ENCODE peak calls at places on chromosomes 7 and 10, in ten cellular contexts. L is CD4-positive, CD25-positive, alpha-beta regulatory T cell; C is AG04450; O is aorta; P is cardiac muscle cell; M is left ventricle myocardium inferior; D is H7; H is kidney epithelial cell; E is tibial artery; K is ovary. X is an unnamed sample. For H3K27me3, the result is how much of the 10 kb centered on the place peaks cover.

GRCh38 chr7:74284781-74285259 is 4.4 kb upstream of the CLIP2 start:
- DNase-seq in L (no peak), C (no peak), O (no peak), P (no peak), M (no peak), D (peak), H (no peak), E (no peak), K (no peak), X (no peak)

GRCh38 chr10:124223711-124224085 is 130.3 kb upstream of the CHST15 start:
- DNase-seq in L (peak), C (no peak), O (no peak), P (no peak), M (no peak), D (no peak), H (no peak), E (no peak), K (no peak), X (no peak)

GRCh38 chr10:101536800-101537199 is 51.3 kb downstream of the POLL start:
- DNase-seq in L (peak), C (no peak), O (no peak), P (peak), M (no peak), D (peak), H (no peak), E (no peak), K (no peak), X (no peak)

GRCh38 chr10:35735412-35735811 is 93.3 kb upstream of the FZD8 start:
- DNase-seq in L (no peak), C (no peak), O (no peak), P (peak), M (no peak), D (no peak), H (peak), E (no peak), K (no peak), X (no peak)

GRCh38 chr7:114422478-114423217 is 8.0 kb downstream of the FOXP2 start:
- DNase-seq in L (no peak), C (no peak), O (no peak), P (no peak), M (no peak), D (no peak), H (no peak), E (no peak), K (no peak), X (no peak)

GRCh38 chr7:88589915-88590314 is 169.6 kb upstream of the ZNF804B start:
- DNase-seq in L (no peak), C (no peak), O (no peak), P (no peak), M (no peak), D (no peak), H (no peak), E (no peak), K (no peak), X (peak)

GRCh38 chr10:52573347-52573746 is 199.2 kb downstream of the MBL2 start:
- DNase-seq in L (no peak), C (no peak), O (no peak), P (no peak), M (no peak), D (no peak), H (no peak), E (no peak), K (no peak), X (no peak)

GRCh38 chr7:1059200-1060091 is 15.1 kb downstream of the GPR146 start:
- DNase-seq in L (no peak), C (no peak), O (no peak), P (peak), M (no peak), D (peak), H (no peak), E (no peak), K (no peak), X (no peak)

GRCh38 chr7:20219446-20220292 is 2.5 kb upstream of the MACC1 start:
- DNase-seq in L (no peak), C (peak), O (peak), P (peak), M (peak), D (no peak), H (peak), E (peak), K (no peak), X (peak)

GRCh38 chr7:55423277-55423711 is 58.2 kb downstream of the LANCL2 start:
- DNase-seq in L (no peak), C (no peak), O (no peak), P (peak), M (no peak), D (peak), H (no peak), E (no peak), K (no peak), X (no peak)

GRCh38 chr7:131625817-131626372 is 69.5 kb upstream of the PODXL start:
- DNase-seq in L (no peak), C (peak), O (no peak), P (peak), M (peak), D (peak), H (peak), E (no peak), K (no peak), X (peak)

GRCh38 chr7:105885386-105886111 is 9.2 kb upstream of the ATXN7L1 start:
- DNase-seq in L (no peak), C (no peak), O (no peak), P (peak), M (no peak), D (no peak), H (no peak), E (no peak), K (peak), X (no peak)

GRCh38 chr7:44980393-44981034 is 1.7 kb upstream of the MYO1G start:
- DNase-seq in L (peak), C (no peak), O (peak), P (peak), M (no peak), D (peak), H (no peak), E (peak), K (no peak), X (no peak)

GRCh38 chr10:34648507-34648906 is 166.6 kb downstream of the PARD3 start:
- DNase-seq in L (no peak), C (no peak), O (no peak), P (no peak), M (no peak), D (no peak), H (no peak), E (no peak), K (no peak), X (no peak)

GRCh38 chr7:127673902-127674301 is 21.9 kb downstream of the SND1 start:
- DNase-seq in L (no peak), C (no peak), O (no peak), P (no peak), M (no peak), D (no peak), H (no peak), E (no peak), K (no peak), X (no peak)

GRCh38 chr10:33655165-33655815 is 320.8 kb upstream of the NRP1 start:
- DNase-seq in L (no peak), C (no peak), O (no peak), P (no peak), M (no peak), D (no peak), H (no peak), E (no peak), K (no peak), X (no peak)

GRCh38 chr7:141073641-141074161 is at the start of gene TMEM178B:
- DNase-seq in L (no peak), C (no peak), O (no peak), P (no peak), M (no peak), D (peak), H (no peak), E (no peak), K (no peak), X (no peak)

GRCh38 chr10:127293640-127294039 is 97.2 kb upstream of the INSYN2A start:
- DNase-seq in L (peak), C (no peak), O (no peak), P (no peak), M (no peak), D (no peak), H (no peak), E (no peak), K (no peak), X (no peak)

GRCh38 chr7:107234436-107234835 is 65.6 kb downstream of the HBP1 start:
- DNase-seq in L (no peak), C (no peak), O (no peak), P (no peak), M (no peak), D (peak), H (no peak), E (no peak), K (no peak), X (no peak)

GRCh38 chr7:46705416-46706255 is 784.6 kb upstream of the IGFBP3 start:
- DNase-seq in L (no peak), C (peak), O (no peak), P (peak), M (no peak), D (no peak), H (no peak), E (no peak), K (no peak), X (no peak)

GRCh38 chr10:84825330-84825729 is 496.9 kb downstream of the CCSER2 start:
- DNase-seq in L (no peak), C (no peak), O (no peak), P (peak), M (peak), D (no peak), H (peak), E (no peak), K (no peak), X (no peak)

GRCh38 chr7:30705008-30705407 is 22.8 kb upstream of the CRHR2 start:
- DNase-seq in L (no peak), C (no peak), O (peak), P (no peak), M (no peak), D (peak), H (no peak), E (no peak), K (no peak), X (peak)

GRCh38 chr7:91090684-91091083 is 173.5 kb upstream of the FZD1 start:
- DNase-seq in L (no peak), C (no peak), O (no peak), P (no peak), M (no peak), D (no peak), H (no peak), E (no peak), K (no peak), X (no peak)

GRCh38 chr7:1344981-1345701 is 112.5 kb downstream of the UNCX start:
- DNase-seq in L (no peak), C (no peak), O (peak), P (no peak), M (no peak), D (no peak), H (no peak), E (no peak), K (no peak), X (no peak)

GRCh38 chr10:61289813-61290212 is 163.4 kb downstream of the TMEM26 start:
- DNase-seq in L (no peak), C (no peak), O (no peak), P (no peak), M (no peak), D (no peak), H (no peak), E (no peak), K (no peak), X (no peak)

GRCh38 chr10:75407296-75407715 is 5.7 kb upstream of the ZNF503 start:
- DNase-seq in L (no peak), C (no peak), O (no peak), P (no peak), M (no peak), D (peak), H (no peak), E (no peak), K (peak), X (no peak)

GRCh38 chr10:75410135-75410787 is 8.7 kb upstream of the ZNF503 start:
- DNase-seq in L (no peak), C (no peak), O (no peak), P (no peak), M (peak), D (peak), H (no peak), E (no peak), K (peak), X (no peak)

GRCh38 chr10:75408512-75408881 is 6.9 kb upstream of the ZNF503 start:
- DNase-seq in L (no peak), C (no peak), O (no peak), P (no peak), M (peak), D (peak), H (no peak), E (no peak), K (peak), X (no peak)

GRCh38 chr10:75407716-75408511 is 6.3 kb upstream of the ZNF503 start:
- DNase-seq in L (no peak), C (no peak), O (peak), P (peak), M (peak), D (peak), H (no peak), E (peak), K (peak), X (peak)

DNA sequence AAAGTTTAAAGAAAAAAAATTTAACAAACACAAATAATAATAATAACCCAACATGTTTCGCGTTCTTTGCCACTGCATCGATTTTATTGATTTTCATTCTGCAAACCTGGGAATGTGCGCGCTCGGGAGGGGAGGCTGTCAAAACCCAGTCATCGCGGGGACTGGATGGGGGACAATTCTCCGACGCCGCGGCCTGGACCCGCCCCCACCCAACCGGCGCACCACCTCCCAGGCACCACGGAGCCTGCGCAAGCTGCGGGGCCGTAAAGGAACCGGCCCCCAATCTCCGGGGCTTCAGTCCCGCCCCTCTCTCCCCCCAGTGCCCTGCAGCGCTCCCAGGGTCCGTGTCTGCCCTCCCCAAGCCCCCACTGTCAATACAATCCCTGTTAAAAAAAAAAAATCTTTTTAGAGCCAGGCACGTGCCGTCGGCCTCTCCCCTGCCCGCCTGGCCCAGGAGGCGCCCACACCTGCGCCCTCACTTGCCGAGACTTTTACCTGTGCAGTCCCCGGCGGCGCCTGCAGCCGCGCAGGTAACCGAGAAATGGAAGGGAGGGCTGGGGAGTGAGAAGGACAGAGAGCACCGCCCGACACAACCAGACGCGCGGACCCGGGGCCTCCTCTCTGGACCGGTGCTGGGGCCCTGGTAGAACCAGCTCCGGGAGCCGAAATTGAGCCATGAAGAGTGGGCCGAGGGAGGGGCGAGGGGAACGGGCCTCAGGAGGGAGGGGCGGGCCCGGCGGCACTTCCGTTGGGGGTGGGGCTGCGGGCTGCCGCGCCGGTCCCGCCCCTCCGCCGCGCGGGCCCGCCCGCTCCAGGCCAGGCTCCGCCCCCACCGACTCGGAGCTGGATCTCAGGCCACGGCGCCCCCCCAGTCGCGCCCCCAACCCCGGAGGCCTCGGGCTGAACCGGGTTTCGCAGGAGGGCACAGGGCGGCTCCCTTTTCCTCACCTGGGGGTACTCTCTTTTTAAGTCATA is 7.6 kb upstream of the ZNF503 start:
- DNase-seq in L (no peak), C (no peak), O (peak), P (peak), M (peak), D (peak), H (no peak), E (peak), K (peak), X (peak)
- H3K27me3 ChIP-seq in L (under half), C (half or more), O (under half), P (half or more), M (under half), D (half or more), H (under half), E (under half), K (under half), X (under half)

DNA sequence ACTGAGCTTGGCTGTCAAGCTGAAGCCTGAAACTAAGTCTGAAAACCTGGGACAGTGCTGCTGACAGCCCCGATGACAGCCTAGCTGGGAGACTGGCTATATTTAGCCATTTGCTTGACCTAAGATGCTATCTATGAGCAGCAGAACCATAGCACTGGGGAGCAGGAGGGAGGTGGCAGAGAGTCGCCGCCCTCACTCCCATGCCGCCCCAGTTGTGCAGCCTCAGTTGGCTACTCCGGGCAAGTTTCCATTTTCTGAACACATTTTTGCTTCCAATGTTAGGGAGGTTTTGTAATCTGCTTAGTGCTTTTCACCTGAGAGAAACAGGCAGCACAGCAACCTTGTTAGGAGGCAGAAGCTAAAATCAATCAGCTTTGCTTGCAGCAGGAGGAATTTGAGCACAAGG is 20.5 kb upstream of the C10orf71 start:
- DNase-seq in L (no peak), C (no peak), O (no peak), P (no peak), M (no peak), D (no peak), H (no peak), E (no peak), K (no peak), X (no peak)
- H3K27me3 ChIP-seq in L (under half), C (under half), O (under half), P (under half), M (under half), D (under half), H (under half), E (under half), K (under half), X (half or more)

GRCh38 chr10:98364432-98365102 is 50.4 kb downstream of the PYROXD2 start:
- DNase-seq in L (no peak), C (no peak), O (no peak), P (no peak), M (no peak), D (no peak), H (no peak), E (no peak), K (no peak), X (no peak)

GRCh38 chr10:98357208-98357836 is 57.7 kb downstream of the PYROXD2 start:
- DNase-seq in L (no peak), C (peak), O (no peak), P (peak), M (no peak), D (no peak), H (no peak), E (no peak), K (no peak), X (no peak)

GRCh38 chr10:98363188-98363587 is 51.8 kb downstream of the PYROXD2 start:
- DNase-seq in L (no peak), C (no peak), O (no peak), P (no peak), M (no peak), D (no peak), H (no peak), E (no peak), K (no peak), X (peak)

GRCh38 chr10:98361636-98362035 is 53.3 kb downstream of the PYROXD2 start:
- DNase-seq in L (no peak), C (no peak), O (no peak), P (no peak), M (no peak), D (no peak), H (no peak), E (no peak), K (no peak), X (no peak)

GRCh38 chr10:98361131-98361633 is 53.8 kb downstream of the PYROXD2 start:
- DNase-seq in L (no peak), C (peak), O (peak), P (peak), M (peak), D (peak), H (peak), E (peak), K (peak), X (peak)
- H3K27me3 ChIP-seq in L (under half), C (under half), O (under half), P (under half), M (under half), D (under half), H (under half), E (under half), K (under half), X (under half)

GRCh38 chr10:133041101-133041500 is 46.6 kb upstream of the ADGRA1 start:
- DNase-seq in L (no peak), C (no peak), O (no peak), P (no peak), M (no peak), D (no peak), H (no peak), E (no peak), K (no peak), X (no peak)

GRCh38 chr10:133035952-133036351 is 51.8 kb upstream of the ADGRA1 start:
- DNase-seq in L (no peak), C (no peak), O (no peak), P (no peak), M (no peak), D (no peak), H (no peak), E (no peak), K (no peak), X (no peak)

GRCh38 chr10:133039107-133039822 is 48.5 kb upstream of the ADGRA1 start:
- DNase-seq in L (no peak), C (no peak), O (no peak), P (no peak), M (no peak), D (peak), H (no peak), E (no peak), K (no peak), X (no peak)

GRCh38 chr10:133039823-133040704 is 47.7 kb upstream of the ADGRA1 start:
- DNase-seq in L (no peak), C (no peak), O (no peak), P (no peak), M (no peak), D (no peak), H (no peak), E (no peak), K (no peak), X (no peak)

DNA sequence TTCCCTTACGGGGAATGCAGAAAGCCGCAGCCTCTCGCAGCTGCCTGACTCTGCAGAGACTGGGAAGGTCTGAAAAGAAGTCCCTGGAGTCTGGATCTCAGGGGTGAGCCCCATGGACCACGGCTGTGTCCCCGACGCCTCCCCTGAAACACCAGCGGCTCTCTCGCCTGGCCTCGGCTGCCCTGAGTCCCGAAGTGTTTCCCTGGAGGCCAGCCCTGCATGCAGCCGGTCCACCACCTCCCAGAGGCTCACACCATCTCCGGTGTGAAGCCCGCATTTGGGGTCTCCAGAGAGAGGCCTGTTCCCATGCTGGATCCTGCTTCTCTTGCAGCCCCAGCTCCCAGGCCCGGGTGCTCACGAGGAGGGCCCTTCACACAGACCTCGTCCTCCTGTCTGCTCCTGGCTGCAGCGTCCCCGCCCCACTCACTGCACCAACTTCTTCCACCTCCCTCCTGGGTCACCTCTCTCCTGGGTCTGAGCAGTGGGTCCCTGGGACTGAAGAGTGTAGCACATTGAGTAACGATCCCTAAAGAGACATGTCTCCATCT is 49.4 kb upstream of the ADGRA1 start:
- DNase-seq in L (no peak), C (no peak), O (no peak), P (no peak), M (no peak), D (no peak), H (no peak), E (no peak), K (no peak), X (no peak)
- H3K27me3 ChIP-seq in L (under half), C (under half), O (under half), P (under half), M (half or more), D (under half), H (under half), E (under half), K (under half), X (half or more)

GRCh38 chr10:118594392-118595063 is 920 bp downstream of the PRLHR start:
- DNase-seq in L (peak), C (no peak), O (peak), P (peak), M (no peak), D (peak), H (no peak), E (peak), K (peak), X (no peak)
- H3K27me3 ChIP-seq in L (under half), C (under half), O (under half), P (half or more), M (half or more), D (under half), H (under half), E (under half), K (under half), X (under half)

GRCh38 chr7:151592330-151592729 is 72.6 kb upstream of the RHEB start:
- DNase-seq in L (no peak), C (no peak), O (no peak), P (no peak), M (no peak), D (no peak), H (no peak), E (no peak), K (no peak), X (no peak)

GRCh38 chr7:151590801-151591771 is 71.4 kb upstream of the RHEB start:
- DNase-seq in L (no peak), C (no peak), O (no peak), P (no peak), M (no peak), D (no peak), H (peak), E (no peak), K (no peak), X (no peak)

GRCh38 chr7:151590071-151590800 is 70.5 kb upstream of the RHEB start:
- DNase-seq in L (no peak), C (no peak), O (no peak), P (no peak), M (no peak), D (no peak), H (no peak), E (no peak), K (no peak), X (no peak)

GRCh38 chr7:151591866-151592265 is 72.2 kb upstream of the RHEB start:
- DNase-seq in L (no peak), C (no peak), O (no peak), P (no peak), M (no peak), D (no peak), H (no peak), E (no peak), K (no peak), X (no peak)

GRCh38 chr7:151592868-151593486 is 73.3 kb upstream of the RHEB start:
- DNase-seq in L (no peak), C (peak), O (no peak), P (peak), M (no peak), D (no peak), H (peak), E (no peak), K (no peak), X (peak)
- H3K27me3 ChIP-seq in L (under half), C (under half), O (under half), P (under half), M (under half), D (under half), H (under half), E (under half), K (under half), X (under half)

X was measured in PC-9.